ENCODE peak calls at places on chromosomes 2 and 18, in five cellular contexts. U is SK-N-SH, P is HCT116, V is K562, T is GM12878. H is an unnamed sample.
A peak's percentile ranks its signal among the peaks of the same experiment; 100 is the strongest.

GRCh38 chr2:239195318-239195871 is 205.4 kb downstream of the HDAC4 start:
- DNase-seq in U (no peak), P (no peak), V (no peak), T (no peak), H (no peak)

GRCh38 chr18:22348521-22349316 is 69.0 kb downstream of the CTAGE1 start:
- DNase-seq in U (no peak), P (no peak), V (no peak), T (no peak), H (peak; percentile 80)

GRCh38 chr2:152558174-152559091 is 158.8 kb downstream of the PRPF40A start:
- DNase-seq in U (no peak), P (no peak), V (no peak), T (no peak), H (no peak)

GRCh38 chr2:217929757-217930707 is 72.8 kb downstream of the TNS1 start:
- DNase-seq in U (no peak), P (no peak), V (no peak), T (no peak), H (no peak)

GRCh38 chr2:221467610-221468009 is 104.5 kb downstream of the EPHA4 start:
- DNase-seq in U (no peak), P (no peak), V (no peak), T (no peak), H (no peak)

GRCh38 chr2:174485763-174486613 is 841 bp downstream of the GPR155 start:
- DNase-seq in U (peak; percentile 49), P (no peak), V (peak; percentile 67), T (no peak), H (peak; percentile 62)

GRCh38 chr2:219344756-219345458 is 12.4 kb upstream of the RESP18 start:
- DNase-seq in U (no peak), P (no peak), V (no peak), T (no peak), H (no peak)

GRCh38 chr18:11760498-11761158 is 71.6 kb downstream of the GNAL start:
- DNase-seq in U (no peak), P (no peak), V (no peak), T (no peak), H (no peak)

GRCh38 chr18:24063121-24063731 is 48.7 kb downstream of the TTC39C start:
- DNase-seq in U (no peak), P (peak; percentile 27), V (no peak), T (no peak), H (no peak)

GRCh38 chr2:108621087-108621559 is 86.9 kb downstream of the LIMS1 start:
- DNase-seq in U (no peak), P (peak; percentile 19), V (peak; percentile 87), T (no peak), H (peak; percentile 70)

GRCh38 chr2:105904938-105905337 is 160.2 kb downstream of the NCK2 start:
- DNase-seq in U (no peak), P (no peak), V (no peak), T (peak; percentile 35), H (no peak)
- H3K4me1 ChIP-seq in U (no peaks in the 10 kb centered on the region), P (no peaks in the 10 kb centered on the region), V (no peaks in the 10 kb centered on the region), T (peaks cover 4% of the 10 kb centered on the region), H (no peaks in the 10 kb centered on the region)

DNA sequence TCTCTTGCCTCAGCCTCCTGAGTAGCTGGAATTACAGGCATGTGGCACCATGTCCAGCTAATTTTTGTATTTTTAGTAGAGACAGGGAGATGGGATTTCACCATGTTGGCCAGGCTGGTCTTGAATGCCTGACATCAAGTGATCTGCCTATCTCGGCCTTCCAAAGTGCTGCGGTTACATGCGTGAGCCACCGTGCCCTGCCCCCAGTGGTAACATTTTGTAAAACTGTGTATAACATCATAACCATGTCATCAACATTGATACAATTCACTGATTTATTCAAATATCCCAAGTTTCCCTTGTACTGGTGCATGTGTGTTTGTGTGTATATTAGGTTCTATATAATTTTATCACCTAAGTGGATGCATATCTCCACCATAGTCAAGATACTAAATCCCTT is 70.0 kb downstream of the PDCL3 start:
- DNase-seq in U (no peak), P (no peak), V (peak; percentile 16), T (no peak), H (no peak)
- TF ChIP-seq REST in U (no peak), P (no peak), V (no peak), T (no peak), H (no peak)

GRCh38 chr18:79694895-79695213 is 15.3 kb downstream of the CTDP1 start:
- DNase-seq in U (no peak), P (no peak), V (no peak), T (no peak), H (no peak)
- H3K79me2 ChIP-seq in U (peaks cover 28% of the 10 kb centered on the region), P (peaks cover 43% of the 10 kb centered on the region), V (peaks cover 16% of the 10 kb centered on the region), T (peaks cover 9% of the 10 kb centered on the region), H (peaks cover 37% of the 10 kb centered on the region)

DNA sequence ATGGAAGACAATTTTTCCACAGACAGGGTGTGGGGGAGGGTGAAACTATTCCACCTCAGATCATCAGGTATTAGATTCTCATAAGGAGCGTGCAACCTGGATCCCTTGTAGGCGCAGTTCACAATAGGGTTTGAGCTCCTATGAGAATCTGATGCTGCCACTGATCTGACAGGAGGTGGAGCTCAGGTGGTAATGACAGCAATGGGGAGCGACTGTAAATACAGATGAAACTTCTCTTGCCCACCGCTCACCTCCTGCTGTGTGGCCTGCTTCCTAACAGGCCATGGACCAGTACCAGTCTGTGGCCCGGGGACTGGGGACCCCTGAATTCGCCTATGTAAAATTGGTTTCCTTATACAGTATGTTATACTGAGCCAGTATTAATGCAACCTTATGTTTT is 27.3 kb upstream of the E2F6 start:
- DNase-seq in U (no peak), P (no peak), V (no peak), T (no peak), H (no peak)
- H3K4me1 ChIP-seq in U (peaks cover 30% of the 10 kb centered on the region), P (peaks cover under 1% of the 10 kb centered on the region), V (no peaks in the 10 kb centered on the region), T (peaks cover 2% of the 10 kb centered on the region), H (peaks cover 14% of the 10 kb centered on the region)

GRCh38 chr18:58280159-58280540 is 236.1 kb downstream of the NEDD4L start:
- DNase-seq in U (no peak), P (no peak), V (no peak), T (no peak), H (no peak)
- TF ChIP-seq REST in U (peak; percentile 9), P (no peak), V (no peak), T (no peak), H (no peak)

H was measured in GM23338.